ENCODE peak calls at places on chromosomes 4 and X, in six cellular contexts. F is GM12864, Q is tibial artery, W is lower lobe of right lung, N is IMR-90, T is GM12865. X is an unnamed sample.
A peak's percentile ranks its signal among the peaks of the same experiment; 100 is the strongest.

GRCh38 chr4:57093816-57094481 is 16.2 kb downstream of the IGFBP7 start:
- DNase-seq in F (no peak), Q (peak; percentile 85), W (no peak), N (no peak), T (no peak), X (no peak)

GRCh38 chrX:151896734-151897474 is 15.8 kb upstream of the MAGEA4 start:
- DNase-seq in F (no peak), Q (no peak), W (no peak), N (peak; percentile 20), T (no peak), X (no peak)

GRCh38 chrX:34813618-34814017 is 129.0 kb upstream of the FAM47B start:
- DNase-seq in F (no peak), Q (no peak), W (no peak), N (peak; percentile 70), T (no peak), X (no peak)

GRCh38 chr4:112141366-112142138 is 3.7 kb upstream of the FAM241A start:
- DNase-seq in F (no peak), Q (no peak), W (no peak), N (no peak), T (no peak), X (no peak)

GRCh38 chr4:53651142-53651720 is 59.9 kb upstream of the LNX1 start:
- DNase-seq in F (no peak), Q (no peak), W (peak; percentile 62), N (peak; percentile 21), T (no peak), X (no peak)

GRCh38 chrX:149950681-149951080 is 12.4 kb upstream of the EOLA2 start:
- DNase-seq in F (no peak), Q (no peak), W (no peak), N (peak; percentile 67), T (peak; percentile 21), X (no peak)

GRCh38 chrX:13487731-13488505 is 81.5 kb upstream of the EGFL6 start:
- DNase-seq in F (peak; percentile 41), Q (peak; percentile 60), W (no peak), N (peak; percentile 88), T (peak; percentile 79), X (peak; percentile 18)

GRCh38 chrX:105260291-105261043 is 40.0 kb upstream of the TEX13A start:
- DNase-seq in F (no peak), Q (no peak), W (no peak), N (no peak), T (no peak), X (no peak)

GRCh38 chr4:73777612-73778011 is 37.2 kb downstream of the CXCL8 start:
- DNase-seq in F (no peak), Q (no peak), W (no peak), N (peak; percentile 7), T (no peak), X (no peak)

GRCh38 chrX:53071604-53072417 is 10.4 kb upstream of the TSPYL2 start:
- DNase-seq in F (no peak), Q (peak; percentile 88), W (peak; percentile 84), N (peak; percentile 56), T (peak; percentile 83), X (no peak)

GRCh38 chr4:141486375-141486997 is 149.9 kb upstream of the IL15 start:
- DNase-seq in F (no peak), Q (no peak), W (no peak), N (peak; percentile 90), T (no peak), X (no peak)

GRCh38 chrX:13569479-13570244 is at the start of gene EGFL6:
- DNase-seq in F (no peak), Q (no peak), W (no peak), N (no peak), T (no peak), X (no peak)

GRCh38 chrX:47513697-47514085 is 30.7 kb upstream of the ZNF41 start:
- DNase-seq in F (no peak), Q (no peak), W (no peak), N (no peak), T (no peak), X (no peak)

GRCh38 chr4:28709821-28710330 is 1849.2 kb downstream of the STIM2 start:
- DNase-seq in F (no peak), Q (no peak), W (no peak), N (peak; percentile 20), T (no peak), X (no peak)

GRCh38 chrX:15751160-15751819 is 13.2 kb downstream of the CA5B start:
- DNase-seq in F (no peak), Q (no peak), W (no peak), N (peak; percentile 56), T (peak; percentile 44), X (no peak)

GRCh38 chr4:143097751-143098150 is 87.0 kb upstream of the USP38 start:
- DNase-seq in F (no peak), Q (no peak), W (no peak), N (no peak), T (no peak), X (no peak)

GRCh38 chr4:168651864-168652263 is 155.0 kb downstream of the PALLD start:
- DNase-seq in F (no peak), Q (no peak), W (no peak), N (no peak), T (no peak), X (no peak)

GRCh38 chr4:174467107-174467506 is 55.2 kb downstream of the HPGD start:
- DNase-seq in F (no peak), Q (no peak), W (no peak), N (no peak), T (no peak), X (no peak)

GRCh38 chr4:152346979-152347378 is 188.9 kb downstream of the FBXW7 start:
- DNase-seq in F (no peak), Q (no peak), W (no peak), N (no peak), T (no peak), X (no peak)

GRCh38 chrX:110316351-110317078 is 1.4 kb downstream of the AMMECR1 start:
- DNase-seq in F (no peak), Q (no peak), W (no peak), N (no peak), T (no peak), X (no peak)

GRCh38 chr4:163330828-163331628 is 1.4 kb downstream of the NPY1R start:
- DNase-seq in F (no peak), Q (peak; percentile 64), W (no peak), N (no peak), T (no peak), X (no peak)

GRCh38 chr4:163335384-163335783 is 3.0 kb upstream of the NPY1R start:
- DNase-seq in F (no peak), Q (no peak), W (no peak), N (no peak), T (no peak), X (no peak)

GRCh38 chr4:163332526-163333405 is at the start of gene NPY1R:
- DNase-seq in F (peak; percentile 21), Q (peak; percentile 90), W (peak; percentile 67), N (peak; percentile 73), T (peak; percentile 64), X (no peak)

GRCh38 chr4:163331629-163332360 is 601 bp downstream of the NPY1R start:
- DNase-seq in F (no peak), Q (peak; percentile 71), W (peak; percentile 46), N (no peak), T (no peak), X (no peak)
- TF ChIP-seq CTCF in F (no peak), Q (peak; percentile 18), W (no peak), N (no peak), T (no peak), X (no peak)

DNA sequence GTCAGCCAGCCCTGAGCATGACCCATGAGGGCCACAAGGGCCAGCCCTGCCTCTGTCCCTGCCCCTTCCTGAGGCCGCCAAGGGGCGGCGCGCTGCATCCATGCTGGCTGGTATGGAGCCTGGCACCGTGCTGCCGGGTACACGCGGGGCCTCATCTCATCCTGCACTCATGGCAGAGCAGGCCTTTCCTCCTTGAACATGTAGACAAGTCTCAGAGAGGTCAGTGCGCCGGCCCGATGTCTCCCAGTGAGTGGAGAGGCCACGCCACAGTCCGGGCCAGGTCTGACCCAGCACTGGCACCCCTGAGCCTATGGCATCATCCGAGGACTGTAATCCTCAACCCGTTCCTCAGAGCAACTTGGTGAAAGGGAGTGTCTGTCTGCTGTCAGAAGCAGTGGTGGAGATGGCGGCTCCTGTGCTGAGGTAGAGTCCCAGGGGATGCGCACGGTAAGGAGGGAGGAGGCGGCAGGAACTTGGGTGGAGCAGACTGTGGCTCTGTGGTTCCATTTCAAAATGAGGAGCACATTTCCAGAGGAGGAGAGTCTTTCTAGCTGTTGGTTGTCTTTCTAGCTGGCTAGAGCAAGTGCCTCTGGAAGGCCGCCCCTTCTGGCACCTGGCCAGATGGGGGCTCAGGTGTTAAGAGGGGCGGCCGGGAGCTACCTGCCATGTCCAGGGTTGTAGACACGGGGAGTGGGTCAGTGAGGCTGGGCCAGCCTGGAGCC is 32.8 kb downstream of the TRMT44 start:
- DNase-seq in F (no peak), Q (peak; percentile 76), W (no peak), N (no peak), T (no peak), X (no peak)
- TF ChIP-seq CTCF in F (no peak), Q (no peak), W (no peak), N (peak; percentile 44), T (no peak), X (no peak)

GRCh38 chrX:154020500-154021115 is 906 bp upstream of the IRAK1 start:
- DNase-seq in F (no peak), Q (no peak), W (no peak), N (no peak), T (no peak), X (no peak)

GRCh38 chrX:154021131-154021611 is 1.5 kb upstream of the IRAK1 start:
- DNase-seq in F (no peak), Q (no peak), W (no peak), N (peak; percentile 56), T (peak; percentile 35), X (no peak)

GRCh38 chrX:154018518-154019060 is 1.1 kb downstream of the IRAK1 start:
- DNase-seq in F (no peak), Q (no peak), W (no peak), N (no peak), T (no peak), X (no peak)

GRCh38 chrX:154019061-154019621 is 561 bp downstream of the IRAK1 start:
- DNase-seq in F (no peak), Q (no peak), W (no peak), N (no peak), T (peak; percentile 35), X (no peak)

DNA sequence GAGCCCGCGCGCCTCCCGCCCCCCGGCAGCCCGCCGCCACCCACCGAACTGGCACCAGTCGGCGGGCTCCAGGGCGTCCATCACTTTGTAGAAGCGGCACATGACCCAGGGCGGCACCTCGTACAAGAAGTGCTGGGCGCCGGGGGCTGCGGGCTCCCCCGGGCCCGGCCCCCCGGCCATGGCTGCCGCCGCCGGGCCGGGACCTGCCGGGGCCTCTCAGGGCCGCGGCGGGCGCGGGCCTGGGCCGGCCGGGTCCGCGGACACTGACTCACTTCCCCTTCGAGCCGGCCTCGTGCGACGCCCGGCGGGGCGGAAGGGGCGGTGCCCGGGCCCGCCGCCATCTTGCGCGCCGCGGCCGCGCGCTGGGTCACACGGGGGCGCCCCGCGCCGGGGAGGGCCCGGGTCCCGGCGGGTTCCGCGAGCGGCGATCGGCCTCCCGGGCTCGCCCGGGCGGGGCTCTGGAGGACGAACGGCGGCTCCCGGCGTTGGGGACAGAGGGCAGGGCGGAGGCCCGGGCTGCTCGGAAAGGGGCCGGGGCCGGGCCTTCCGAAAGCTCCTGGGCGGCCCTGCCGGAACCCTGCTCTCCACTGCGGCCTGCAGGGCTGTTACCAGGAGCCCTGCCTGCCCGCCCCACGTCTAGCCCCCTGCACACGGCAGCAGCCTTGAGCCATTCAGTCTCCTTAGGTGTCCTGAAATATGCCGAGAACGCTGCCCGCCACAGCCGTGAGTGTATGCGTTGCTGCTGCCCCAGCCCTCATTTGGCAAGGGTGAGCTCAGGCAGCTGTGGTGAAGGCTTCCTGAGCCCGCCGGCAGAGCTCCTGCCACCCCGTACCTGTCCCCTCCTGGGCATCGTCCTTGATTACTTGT is at the start of gene IRAK1:
- DNase-seq in F (no peak), Q (peak; percentile 79), W (peak; percentile 71), N (peak; percentile 52), T (peak; percentile 69), X (peak; percentile 53)
- TF ChIP-seq CTCF in F (no peak), Q (no peak), W (no peak), N (peak; percentile 17), T (peak; percentile 5), X (no peak)

GRCh38 chrX:117743469-117744251 is 372.9 kb downstream of the KLHL13 start:
- DNase-seq in F (no peak), Q (no peak), W (no peak), N (peak; percentile 1), T (peak; percentile 9), X (no peak)
- TF ChIP-seq CTCF in F (peak; percentile 41), Q (no peak), W (no peak), N (peak; percentile 19), T (peak; percentile 14), X (no peak)

X was measured in natural killer cell.